ENCODE peak calls at places on chromosomes 4 and X, in six cellular contexts. One of them, this sample, is unnamed.

GRCh38 chrX:133983243-133983973 is 2.0 kb downstream of the GPC3 start:
- DNase-seq in HL-60: no peak
- DNase-seq in esophagus squamous epithelium: no peak
- DNase-seq in mammary epithelial cell: no peak
- DNase-seq in tibial artery: no peak
- DNase-seq in heart left ventricle: no peak
- DNase-seq in this sample: no peak

GRCh38 chr4:1417522-1418390 is 11.5 kb upstream of the NKX1-1 start:
- DNase-seq in HL-60: no peak
- DNase-seq in esophagus squamous epithelium: no peak
- DNase-seq in mammary epithelial cell: no peak
- DNase-seq in tibial artery: peak
- DNase-seq in heart left ventricle: no peak
- DNase-seq in this sample: no peak

GRCh38 chr4:52714597-52715254 is 36.5 kb downstream of the ERVMER34-1 start:
- DNase-seq in HL-60: peak
- DNase-seq in esophagus squamous epithelium: no peak
- DNase-seq in mammary epithelial cell: no peak
- DNase-seq in tibial artery: no peak
- DNase-seq in heart left ventricle: no peak
- DNase-seq in this sample: peak

GRCh38 chr4:7073059-7073458 is 5.2 kb upstream of the GRPEL1 start:
- DNase-seq in HL-60: no peak
- DNase-seq in esophagus squamous epithelium: no peak
- DNase-seq in mammary epithelial cell: no peak
- DNase-seq in tibial artery: peak
- DNase-seq in heart left ventricle: no peak
- DNase-seq in this sample: no peak

GRCh38 chrX:56468441-56468840 is 95.0 kb upstream of the UBQLN2 start:
- DNase-seq in HL-60: no peak
- DNase-seq in esophagus squamous epithelium: no peak
- DNase-seq in mammary epithelial cell: no peak
- DNase-seq in tibial artery: no peak
- DNase-seq in heart left ventricle: no peak
- DNase-seq in this sample: no peak

GRCh38 chr4:174689618-174690017 is 139.4 kb downstream of the GLRA3 start:
- DNase-seq in HL-60: no peak
- DNase-seq in esophagus squamous epithelium: no peak
- DNase-seq in mammary epithelial cell: no peak
- DNase-seq in tibial artery: no peak
- DNase-seq in heart left ventricle: no peak
- DNase-seq in this sample: no peak

GRCh38 chr4:14180983-14181601 is 553.6 kb upstream of the BOD1L1 start:
- DNase-seq in HL-60: no peak
- DNase-seq in esophagus squamous epithelium: no peak
- DNase-seq in mammary epithelial cell: no peak
- DNase-seq in tibial artery: no peak
- DNase-seq in heart left ventricle: no peak
- DNase-seq in this sample: peak

GRCh38 chrX:3348191-3348590 is 1.7 kb upstream of the MXRA5 start:
- DNase-seq in HL-60: no peak
- DNase-seq in esophagus squamous epithelium: no peak
- DNase-seq in mammary epithelial cell: no peak
- DNase-seq in tibial artery: no peak
- DNase-seq in heart left ventricle: no peak
- DNase-seq in this sample: no peak

GRCh38 chr4:5021546-5021945 is 2.3 kb upstream of the CYTL1 start:
- DNase-seq in HL-60: no peak
- DNase-seq in esophagus squamous epithelium: no peak
- DNase-seq in mammary epithelial cell: no peak
- DNase-seq in tibial artery: no peak
- DNase-seq in heart left ventricle: no peak
- DNase-seq in this sample: no peak

GRCh38 chr4:176186721-176187395 is 8.5 kb downstream of the SPATA4 start:
- DNase-seq in HL-60: no peak
- DNase-seq in esophagus squamous epithelium: no peak
- DNase-seq in mammary epithelial cell: no peak
- DNase-seq in tibial artery: no peak
- DNase-seq in heart left ventricle: no peak
- DNase-seq in this sample: no peak

GRCh38 chr4:27684501-27685077 is 823.9 kb downstream of the STIM2 start:
- DNase-seq in HL-60: peak
- DNase-seq in esophagus squamous epithelium: no peak
- DNase-seq in mammary epithelial cell: peak
- DNase-seq in tibial artery: no peak
- DNase-seq in heart left ventricle: peak
- DNase-seq in this sample: peak

GRCh38 chrX:149495573-149496071 is 9.5 kb downstream of the IDS start:
- DNase-seq in HL-60: no peak
- DNase-seq in esophagus squamous epithelium: no peak
- DNase-seq in mammary epithelial cell: peak
- DNase-seq in tibial artery: no peak
- DNase-seq in heart left ventricle: peak
- DNase-seq in this sample: peak

GRCh38 chr4:189845145-189845846 is 95.4 kb upstream of the FRG1 start:
- DNase-seq in HL-60: no peak
- DNase-seq in esophagus squamous epithelium: no peak
- DNase-seq in mammary epithelial cell: no peak
- DNase-seq in tibial artery: no peak
- DNase-seq in heart left ventricle: no peak
- DNase-seq in this sample: no peak

GRCh38 chr4:88971536-88971935 is 85.4 kb downstream of the FAM13A start:
- DNase-seq in HL-60: no peak
- DNase-seq in esophagus squamous epithelium: no peak
- DNase-seq in mammary epithelial cell: no peak
- DNase-seq in tibial artery: no peak
- DNase-seq in heart left ventricle: no peak
- DNase-seq in this sample: peak

GRCh38 chr4:127783971-127784519 is 1.9 kb downstream of the HSPA4L start:
- DNase-seq in HL-60: no peak
- DNase-seq in esophagus squamous epithelium: no peak
- DNase-seq in mammary epithelial cell: peak
- DNase-seq in tibial artery: no peak
- DNase-seq in heart left ventricle: no peak
- DNase-seq in this sample: no peak

GRCh38 chrX:2707334-2707760 is 16.3 kb downstream of the CD99 start:
- DNase-seq in HL-60: peak
- DNase-seq in esophagus squamous epithelium: no peak
- DNase-seq in mammary epithelial cell: peak
- DNase-seq in tibial artery: peak
- DNase-seq in heart left ventricle: peak
- DNase-seq in this sample: peak

GRCh38 chr4:23237771-23238170 is 545.0 kb downstream of the GBA3 start:
- DNase-seq in HL-60: no peak
- DNase-seq in esophagus squamous epithelium: no peak
- DNase-seq in mammary epithelial cell: no peak
- DNase-seq in tibial artery: no peak
- DNase-seq in heart left ventricle: peak
- DNase-seq in this sample: peak

GRCh38 chrX:154417157-154417556 is 5.8 kb downstream of the TAFAZZIN start:
- DNase-seq in HL-60: no peak
- DNase-seq in esophagus squamous epithelium: no peak
- DNase-seq in mammary epithelial cell: no peak
- DNase-seq in tibial artery: no peak
- DNase-seq in heart left ventricle: no peak
- DNase-seq in this sample: no peak

GRCh38 chr4:69522554-69522953 is 26.8 kb upstream of the UGT2B4 start:
- DNase-seq in HL-60: no peak
- DNase-seq in esophagus squamous epithelium: no peak
- DNase-seq in mammary epithelial cell: no peak
- DNase-seq in tibial artery: no peak
- DNase-seq in heart left ventricle: no peak
- DNase-seq in this sample: no peak
- TF ChIP-seq CTCF in HL-60: no peak
- TF ChIP-seq CTCF in esophagus squamous epithelium: no peak
- TF ChIP-seq CTCF in mammary epithelial cell: no peak
- TF ChIP-seq CTCF in tibial artery: no peak
- TF ChIP-seq CTCF in heart left ventricle: no peak
- TF ChIP-seq CTCF in this sample: no peak

GRCh38 chr4:40190465-40190864 is 6.4 kb upstream of the RHOH start:
- DNase-seq in HL-60: no peak
- DNase-seq in esophagus squamous epithelium: no peak
- DNase-seq in mammary epithelial cell: no peak
- DNase-seq in tibial artery: no peak
- DNase-seq in heart left ventricle: no peak
- DNase-seq in this sample: no peak

GRCh38 chr4:40189997-40190396 is 6.8 kb upstream of the RHOH start:
- DNase-seq in HL-60: no peak
- DNase-seq in esophagus squamous epithelium: no peak
- DNase-seq in mammary epithelial cell: no peak
- DNase-seq in tibial artery: no peak
- DNase-seq in heart left ventricle: no peak
- DNase-seq in this sample: no peak

GRCh38 chr4:40186665-40187014 is 10.2 kb upstream of the RHOH start:
- DNase-seq in HL-60: no peak
- DNase-seq in esophagus squamous epithelium: no peak
- DNase-seq in mammary epithelial cell: peak
- DNase-seq in tibial artery: no peak
- DNase-seq in heart left ventricle: no peak
- DNase-seq in this sample: no peak

GRCh38 chr4:40185830-40186664 is 10.8 kb upstream of the RHOH start:
- DNase-seq in HL-60: no peak
- DNase-seq in esophagus squamous epithelium: no peak
- DNase-seq in mammary epithelial cell: no peak
- DNase-seq in tibial artery: no peak
- DNase-seq in heart left ventricle: no peak
- DNase-seq in this sample: no peak

GRCh38 chr4:40187386-40187913 is 9.4 kb upstream of the RHOH start:
- DNase-seq in HL-60: no peak
- DNase-seq in esophagus squamous epithelium: no peak
- DNase-seq in mammary epithelial cell: no peak
- DNase-seq in tibial artery: no peak
- DNase-seq in heart left ventricle: no peak
- DNase-seq in this sample: no peak
- H3K4me3 ChIP-seq in HL-60: no peak
- H3K4me3 ChIP-seq in esophagus squamous epithelium: no peak
- H3K4me3 ChIP-seq in mammary epithelial cell: no peak
- H3K4me3 ChIP-seq in tibial artery: no peak
- H3K4me3 ChIP-seq in heart left ventricle: no peak
- H3K4me3 ChIP-seq in this sample: no peak

GRCh38 chr4:110442309-110442708 is 33.6 kb upstream of the ENPEP start:
- DNase-seq in HL-60: no peak
- DNase-seq in esophagus squamous epithelium: no peak
- DNase-seq in mammary epithelial cell: peak
- DNase-seq in tibial artery: no peak
- DNase-seq in heart left ventricle: no peak
- DNase-seq in this sample: no peak
- TF ChIP-seq CTCF in HL-60: no peak
- TF ChIP-seq CTCF in esophagus squamous epithelium: no peak
- TF ChIP-seq CTCF in mammary epithelial cell: peak
- TF ChIP-seq CTCF in tibial artery: no peak
- TF ChIP-seq CTCF in heart left ventricle: no peak
- TF ChIP-seq CTCF in this sample: no peak

DNA sequence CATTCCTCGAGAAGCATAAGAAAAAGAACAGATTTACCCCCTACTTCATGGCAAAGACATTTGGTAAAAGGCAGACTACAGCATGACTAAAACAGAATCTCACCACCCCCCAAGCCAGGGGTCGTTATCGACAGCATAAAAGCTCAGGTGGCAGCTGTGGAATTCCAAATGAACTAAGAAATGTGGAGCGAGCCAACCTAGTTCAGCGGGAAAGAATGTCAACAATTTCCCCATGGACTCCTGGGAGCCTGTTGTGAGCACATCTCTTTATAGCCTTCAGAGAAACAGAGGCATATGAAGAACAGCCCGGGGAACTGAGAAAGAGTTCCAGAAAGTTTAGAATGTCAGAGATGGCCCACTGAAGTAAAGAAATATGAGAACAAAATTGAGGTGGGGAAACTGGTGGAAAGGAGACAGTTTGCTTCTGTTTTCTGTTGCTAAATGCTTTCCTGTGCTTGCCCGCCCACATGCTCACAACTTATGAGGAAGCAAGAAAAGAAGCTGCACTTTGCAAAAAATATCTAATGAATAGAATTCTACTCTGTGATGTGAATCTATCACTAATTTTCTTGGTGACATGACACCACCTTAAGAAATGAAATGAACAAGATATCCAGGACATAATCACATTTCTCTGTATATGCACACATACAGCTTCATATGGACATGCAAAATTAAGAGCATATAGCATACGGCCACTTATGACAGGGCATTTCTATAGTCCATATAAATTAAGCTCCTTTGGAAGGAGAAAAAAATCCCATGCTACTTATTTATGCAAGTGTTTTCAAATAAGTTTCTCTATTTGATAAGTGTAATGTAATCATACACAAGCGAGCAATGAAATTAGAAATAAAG is 135.3 kb upstream of the MID1 start:
- DNase-seq in HL-60: peak
- DNase-seq in esophagus squamous epithelium: no peak
- DNase-seq in mammary epithelial cell: no peak
- DNase-seq in tibial artery: no peak
- DNase-seq in heart left ventricle: no peak
- DNase-seq in this sample: peak
- H3K4me3 ChIP-seq in HL-60: no peak
- H3K4me3 ChIP-seq in esophagus squamous epithelium: no peak
- H3K4me3 ChIP-seq in mammary epithelial cell: no peak
- H3K4me3 ChIP-seq in tibial artery: no peak
- H3K4me3 ChIP-seq in heart left ventricle: no peak
- H3K4me3 ChIP-seq in this sample: no peak